ENCODE peak calls at places on chromosomes 5 and 9, in five cellular contexts. V, Y, Z, I and T are unnamed samples.

GRCh38 chr5:43154424-43154823 is 33.7 kb downstream of the ZNF131 start:
- DNase-seq in Z (no peak), V (no peak), Y (no peak), I (no peak), T (no peak)

GRCh38 chr5:156783092-156783491 is 67.0 kb upstream of the PPP1R2B start:
- DNase-seq in Y (no peak), Z (no peak), I (no peak), V (no peak), T (no peak)

GRCh38 chr9:16132513-16132912 is 579.7 kb downstream of the CCDC171 start:
- DNase-seq in I (no peak), Y (no peak), V (no peak), Z (no peak), T (no peak)

GRCh38 chr9:92501671-92502393 is 19.5 kb upstream of the ASPN start:
- DNase-seq in Z (no peak), I (no peak), Y (peak; percentile 58), V (no peak), T (no peak)

GRCh38 chr9:82284758-82285157 is 296.2 kb downstream of the SPATA31D1 start:
- DNase-seq in V (no peak), Y (no peak), Z (no peak), I (no peak), T (no peak)

GRCh38 chr9:4225291-4226119 is 74.4 kb downstream of the GLIS3 start:
- DNase-seq in Z (no peak), Y (no peak), I (no peak), V (no peak), T (no peak)

GRCh38 chr5:531101-531748 is 7.0 kb upstream of the SLC9A3 start:
- DNase-seq in I (no peak), Y (no peak), V (no peak), Z (no peak), T (no peak)

GRCh38 chr5:107772418-107773310 is 101.9 kb upstream of the EFNA5 start:
- DNase-seq in V (no peak), Z (no peak), Y (no peak), I (no peak), T (peak; percentile 33)

GRCh38 chr9:18906656-18907395 is 126.2 kb downstream of the SAXO1 start:
- DNase-seq in I (no peak), V (no peak), Z (no peak), Y (no peak), T (no peak)

GRCh38 chr9:88816591-88816990 is 174.7 kb upstream of the S1PR3 start:
- DNase-seq in Y (no peak), I (no peak), Z (no peak), V (no peak), T (no peak)

GRCh38 chr5:178201927-178202235 is 2.5 kb upstream of the HNRNPAB start:
- DNase-seq in V (no peak), Y (no peak), Z (no peak), I (no peak), T (peak; percentile 18)

GRCh38 chr9:109411818-109412352 is 86.2 kb downstream of the PTPN3 start:
- DNase-seq in V (no peak), I (no peak), Y (peak; percentile 23), Z (no peak), T (no peak)

GRCh38 chr9:78778843-78779486 is 482.0 kb downstream of the PSAT1 start:
- DNase-seq in V (no peak), Z (no peak), Y (no peak), I (no peak), T (no peak)

GRCh38 chr9:122033775-122034373 is 59.2 kb downstream of the TTLL11 start:
- DNase-seq in Y (no peak), I (no peak), Z (no peak), V (no peak), T (no peak)

GRCh38 chr9:117800389-117800788 is 96.2 kb downstream of the TLR4 start:
- DNase-seq in I (no peak), Y (no peak), Z (no peak), V (no peak), T (no peak)

GRCh38 chr9:37198831-37199230 is 78.5 kb downstream of the ZCCHC7 start:
- DNase-seq in Y (no peak), I (no peak), V (no peak), Z (no peak), T (no peak)

GRCh38 chr9:132699926-132700325 is 29.7 kb downstream of the GTF3C4 start:
- DNase-seq in Y (no peak), I (no peak), V (no peak), Z (no peak), T (no peak)

GRCh38 chr5:61790678-61791077 is 458.6 kb downstream of the ZSWIM6 start:
- DNase-seq in V (no peak), I (no peak), Z (no peak), Y (no peak), T (no peak)

GRCh38 chr9:8858250-8859161 is 1058.9 kb upstream of the DMAC1 start:
- DNase-seq in Z (no peak), Y (no peak), I (no peak), V (no peak), T (peak; percentile 50)

GRCh38 chr9:108812388-108812787 is 43.4 kb downstream of the ACTL7B start:
- DNase-seq in Y (no peak), V (no peak), Z (no peak), I (no peak), T (no peak)